ENCODE peak calls at places on chromosomes 11 and 22, in seven cellular contexts. J is NCI-H2029; A is B cell; W is uterus; Q is effector CD8-positive, alpha-beta T cell; Y is heart left ventricle; Z is fibroblast of the conjunctiva. P is an unnamed sample.

GRCh38 chr11:2200536-2200935 is 28.9 kb upstream of the TH start:
- DNase-seq in J (no peak), A (no peak), W (no peak), Q (no peak), Y (no peak), Z (no peak), P (no peak)

GRCh38 chr11:67438121-67438902 is 830 bp upstream of the PTPRCAP start:
- DNase-seq in J (no peak), A (peak), W (no peak), Q (peak), Y (no peak), Z (no peak), P (no peak)

GRCh38 chr22:36227396-36227795 is 11.9 kb downstream of the APOL2 start:
- DNase-seq in J (no peak), A (no peak), W (no peak), Q (no peak), Y (no peak), Z (no peak), P (no peak)

GRCh38 chr11:48169706-48170105 is 46.9 kb upstream of the OR4B1 start:
- DNase-seq in J (no peak), A (no peak), W (no peak), Q (no peak), Y (peak), Z (no peak), P (no peak)

GRCh38 chr11:117302228-117302627 is 11.1 kb downstream of the BACE1-AS start:
- DNase-seq in J (no peak), A (no peak), W (no peak), Q (no peak), Y (no peak), Z (no peak), P (no peak)

GRCh38 chr11:66277475-66278391 is at the start of gene CNIH2:
- DNase-seq in J (no peak), A (peak), W (peak), Q (peak), Y (no peak), Z (no peak), P (no peak)

GRCh38 chr22:36377022-36377631 is 10.6 kb downstream of the MYH9 start:
- DNase-seq in J (no peak), A (peak), W (no peak), Q (no peak), Y (no peak), Z (no peak), P (no peak)

GRCh38 chr22:22968366-22968765 is 80.8 kb downstream of the IGLL5 start:
- DNase-seq in J (peak), A (no peak), W (no peak), Q (no peak), Y (no peak), Z (no peak), P (no peak)

GRCh38 chr22:50610041-50610451 is 9.5 kb downstream of the MAPK8IP2 start:
- DNase-seq in J (no peak), A (no peak), W (no peak), Q (no peak), Y (no peak), Z (no peak), P (no peak)

GRCh38 chr11:12248330-12248729 is 129.0 kb upstream of the PARVA start:
- DNase-seq in J (peak), A (no peak), W (peak), Q (no peak), Y (peak), Z (no peak), P (no peak)

GRCh38 chr11:62558669-62559068 is 12.1 kb upstream of the AHNAK start:
- DNase-seq in J (no peak), A (no peak), W (no peak), Q (no peak), Y (no peak), Z (no peak), P (no peak)

GRCh38 chr11:124172076-124172475 is 11.1 kb upstream of the OR10D3 start:
- DNase-seq in J (no peak), A (no peak), W (no peak), Q (no peak), Y (no peak), Z (no peak), P (no peak)

GRCh38 chr11:102832612-102833011 is 10.8 kb downstream of the MMP3 start:
- DNase-seq in J (no peak), A (no peak), W (no peak), Q (no peak), Y (no peak), Z (no peak), P (no peak)

GRCh38 chr11:70483077-70483861 is 84.9 kb downstream of the CTTN start:
- DNase-seq in J (no peak), A (no peak), W (no peak), Q (no peak), Y (peak), Z (no peak), P (no peak)

GRCh38 chr11:71947498-71947897 is 18.7 kb downstream of the RNF121 start:
- DNase-seq in J (no peak), A (no peak), W (no peak), Q (no peak), Y (no peak), Z (no peak), P (no peak)

GRCh38 chr11:73784080-73784634 is 3.5 kb upstream of the MRPL48 start:
- DNase-seq in J (no peak), A (no peak), W (no peak), Q (no peak), Y (no peak), Z (no peak), P (no peak)

GRCh38 chr11:10381730-10382129 is 73.3 kb upstream of the AMPD3 start:
- DNase-seq in J (no peak), A (no peak), W (no peak), Q (no peak), Y (no peak), Z (peak), P (no peak)

GRCh38 chr22:25447067-25447688 is 117.3 kb upstream of the GRK3 start:
- DNase-seq in J (peak), A (peak), W (no peak), Q (no peak), Y (no peak), Z (no peak), P (no peak)

GRCh38 chr11:27040302-27041115 is at the start of gene BBOX1:
- DNase-seq in J (no peak), A (no peak), W (peak), Q (no peak), Y (no peak), Z (no peak), P (no peak)

GRCh38 chr11:19931141-19931767 is 218.6 kb downstream of the NAV2 start:
- DNase-seq in J (peak), A (no peak), W (peak), Q (no peak), Y (no peak), Z (no peak), P (no peak)

GRCh38 chr11:71962428-71963038 is 33.7 kb downstream of the RNF121 start:
- DNase-seq in J (no peak), A (no peak), W (no peak), Q (no peak), Y (no peak), Z (peak), P (no peak)

GRCh38 chr11:68120212-68121066 is 749 bp downstream of the CHKA start:
- DNase-seq in J (peak), A (peak), W (peak), Q (peak), Y (peak), Z (no peak), P (peak)

GRCh38 chr22:46134111-46134705 is 16.1 kb upstream of the PPARA start:
- DNase-seq in J (no peak), A (no peak), W (peak), Q (no peak), Y (no peak), Z (no peak), P (no peak)

GRCh38 chr11:65903068-65903481 is 2.9 kb upstream of the FOSL1 start:
- DNase-seq in J (no peak), A (no peak), W (no peak), Q (no peak), Y (no peak), Z (no peak), P (no peak)

GRCh38 chr11:31812392-31813241 is 1.5 kb upstream of the PAX6 start:
- DNase-seq in J (no peak), A (no peak), W (no peak), Q (no peak), Y (no peak), Z (no peak), P (no peak)

GRCh38 chr11:123549901-123550619 is 104.4 kb downstream of the SCN3B start:
- DNase-seq in J (no peak), A (no peak), W (no peak), Q (no peak), Y (no peak), Z (no peak), P (peak)

GRCh38 chr11:45593992-45594391 is 71.4 kb downstream of the CHST1 start:
- DNase-seq in J (no peak), A (no peak), W (no peak), Q (no peak), Y (no peak), Z (no peak), P (no peak)

GRCh38 chr11:126930100-126930841 is 70.3 kb downstream of the KIRREL3 start:
- DNase-seq in J (no peak), A (no peak), W (no peak), Q (no peak), Y (no peak), Z (no peak), P (no peak)

GRCh38 chr11:86595401-86595800 is 77.0 kb downstream of the ME3 start:
- DNase-seq in J (no peak), A (no peak), W (no peak), Q (no peak), Y (no peak), Z (no peak), P (no peak)

GRCh38 chr11:62456630-62457029 is 37.8 kb downstream of the SCGB1A1 start:
- DNase-seq in J (peak), A (no peak), W (no peak), Q (no peak), Y (no peak), Z (no peak), P (no peak)

GRCh38 chr11:73797457-73797856 is 9.8 kb downstream of the MRPL48 start:
- DNase-seq in J (peak), A (no peak), W (no peak), Q (no peak), Y (no peak), Z (no peak), P (no peak)

GRCh38 chr22:50727678-50728522 is 10.1 kb upstream of the ACR start:
- DNase-seq in J (no peak), A (no peak), W (no peak), Q (no peak), Y (peak), Z (no peak), P (peak)

GRCh38 chr11:9267680-9268079 is 2.5 kb upstream of the DENND5A start:
- DNase-seq in J (no peak), A (no peak), W (no peak), Q (no peak), Y (no peak), Z (no peak), P (no peak)